ENCODE peak calls at places on chromosomes 3 and 15, in five cellular contexts. M is NCI-H345; K is activated CD4-positive, alpha-beta T cell treated with anti-CD3 and anti-CD28 coated beads, Interleukin-2, amount 50 U/mL, for 48 hours; E is cardiac muscle cell; B is AG20443. W is an unnamed sample.

GRCh38 chr3:183188895-183189462 is 26.4 kb upstream of the LAMP3 start:
- DNase-seq in K (peak; percentile 38), M (no peak), B (no peak), E (peak; percentile 33), W (no peak)

GRCh38 chr3:58708116-58708791 is 41.7 kb upstream of the FAM3D start:
- DNase-seq in B (no peak), K (no peak), M (no peak), E (no peak), W (no peak)

GRCh38 chr3:86969500-86970189 is 21.3 kb downstream of the VGLL3 start:
- DNase-seq in M (no peak), E (peak; percentile 78), B (no peak), K (peak; percentile 5), W (no peak)

GRCh38 chr3:8932507-8932906 is 30.8 kb downstream of the RAD18 start:
- DNase-seq in K (no peak), M (no peak), B (no peak), E (no peak), W (no peak)

GRCh38 chr3:153355559-153355958 is 193.5 kb downstream of the RAP2B start:
- DNase-seq in B (no peak), E (no peak), K (no peak), M (no peak), W (no peak)

GRCh38 chr15:90607361-90607760 is 77.6 kb downstream of the CRTC3 start:
- DNase-seq in B (no peak), M (peak; percentile 91), E (no peak), K (no peak), W (no peak)

GRCh38 chr3:190973760-190974159 is 111.3 kb upstream of the GMNC start:
- DNase-seq in M (no peak), B (no peak), E (no peak), K (no peak), W (no peak)

GRCh38 chr3:66106788-66107187 is 68.1 kb upstream of the MAGI1 start:
- DNase-seq in E (no peak), M (no peak), B (no peak), K (no peak), W (no peak)

GRCh38 chr3:72814308-72814707 is 33.9 kb downstream of the SHQ1 start:
- DNase-seq in E (no peak), B (no peak), K (no peak), M (no peak), W (no peak)

GRCh38 chr3:105364113-105364512 is 2.6 kb upstream of the ALCAM start:
- DNase-seq in B (no peak), M (no peak), K (no peak), E (peak; percentile 38), W (no peak)

W was measured in T-helper 2 cell treated with Interferon-gamma antibody and Interleukin-4, amounts not matched to agents 5 μg/mL and 100 μg/mL, for 36 hours.